ENCODE peak calls at places on chromosome X, in ten cellular contexts. V, R, U, C, G, W, S, B, A and Q are unnamed samples.

GRCh38 chrX:27619975-27620374 is 29.8 kb downstream of the DCAF8L2 start:
- DNase-seq in V (no peak), R (no peak), U (no peak), C (no peak), G (no peak), W (no peak), S (no peak), B (no peak), A (no peak), Q (no peak)

GRCh38 chrX:103685396-103685795 is 1.1 kb downstream of the MORF4L2 start:
- DNase-seq in V (peak), R (no peak), U (no peak), C (no peak), G (no peak), W (no peak), S (no peak), B (no peak), A (no peak), Q (no peak)

GRCh38 chrX:107683124-107683895 is 55.0 kb downstream of the PRPS1 start:
- DNase-seq in V (no peak), R (no peak), U (no peak), C (no peak), G (peak), W (no peak), S (no peak), B (no peak), A (no peak), Q (peak)

GRCh38 chrX:112696506-112696905 is 16.8 kb upstream of the LHFPL1 start:
- DNase-seq in V (no peak), R (no peak), U (no peak), C (no peak), G (no peak), W (no peak), S (no peak), B (no peak), A (no peak), Q (no peak)

GRCh38 chrX:6227445-6227820 is 1.2 kb downstream of the NLGN4X start:
- DNase-seq in V (no peak), R (no peak), U (no peak), C (peak), G (no peak), W (no peak), S (no peak), B (no peak), A (no peak), Q (no peak)

GRCh38 chrX:31670245-31670644 is 598.4 kb upstream of the FTHL17 start:
- DNase-seq in V (no peak), R (no peak), U (no peak), C (no peak), G (no peak), W (no peak), S (no peak), B (no peak), A (no peak), Q (no peak)

GRCh38 chrX:355329-356050 is 31.2 kb downstream of the PPP2R3B start:
- DNase-seq in V (no peak), R (no peak), U (no peak), C (no peak), G (no peak), W (no peak), S (no peak), B (no peak), A (no peak), Q (no peak)

GRCh38 chrX:153717445-153717844 is 6.7 kb downstream of the BCAP31 start:
- DNase-seq in V (no peak), R (no peak), U (no peak), C (no peak), G (no peak), W (no peak), S (no peak), B (no peak), A (no peak), Q (no peak)

GRCh38 chrX:45506149-45506768 is 305.6 kb upstream of the DIPK2B start:
- DNase-seq in V (no peak), R (no peak), U (no peak), C (no peak), G (no peak), W (no peak), S (no peak), B (no peak), A (no peak), Q (no peak)

GRCh38 chrX:15915959-15916703 is 61.5 kb upstream of the AP1S2 start:
- DNase-seq in V (no peak), R (no peak), U (no peak), C (no peak), G (no peak), W (no peak), S (no peak), B (no peak), A (no peak), Q (no peak)

GRCh38 chrX:55490974-55491373 is 1.3 kb upstream of the USP51 start:
- DNase-seq in V (no peak), R (no peak), U (no peak), C (no peak), G (no peak), W (no peak), S (no peak), B (no peak), A (no peak), Q (peak)

GRCh38 chrX:15469613-15470012 is 23.5 kb downstream of the PIR start:
- DNase-seq in V (no peak), R (no peak), U (no peak), C (no peak), G (no peak), W (no peak), S (no peak), B (no peak), A (no peak), Q (no peak)

GRCh38 chrX:24982306-24982965 is 33.3 kb downstream of the ARX start:
- DNase-seq in V (no peak), R (no peak), U (no peak), C (no peak), G (no peak), W (no peak), S (no peak), B (no peak), A (no peak), Q (no peak)

GRCh38 chrX:76555816-76556215 is 128.3 kb downstream of the MAGEE1 start:
- DNase-seq in V (no peak), R (no peak), U (no peak), C (peak), G (no peak), W (no peak), S (no peak), B (no peak), A (no peak), Q (no peak)

GRCh38 chrX:100512471-100512870 is 72.3 kb upstream of the TNMD start:
- DNase-seq in V (peak), R (no peak), U (peak), C (no peak), G (no peak), W (peak), S (no peak), B (no peak), A (no peak), Q (no peak)

GRCh38 chrX:25020391-25021131 is 4.8 kb upstream of the ARX start:
- DNase-seq in V (peak), R (peak), U (peak), C (peak), G (no peak), W (peak), S (peak), B (no peak), A (no peak), Q (no peak)

GRCh38 chrX:12704706-12705105 is 86.5 kb upstream of the PRPS2 start:
- DNase-seq in V (no peak), R (no peak), U (no peak), C (no peak), G (no peak), W (no peak), S (no peak), B (no peak), A (no peak), Q (no peak)

GRCh38 chrX:42824541-42824940 is 46.6 kb upstream of the PPP1R2C start:
- DNase-seq in V (no peak), R (no peak), U (no peak), C (no peak), G (no peak), W (no peak), S (no peak), B (no peak), A (peak), Q (no peak)

GRCh38 chrX:53445977-53446376 is 11.8 kb upstream of the HSD17B10 start:
- DNase-seq in V (peak), R (no peak), U (peak), C (peak), G (peak), W (peak), S (no peak), B (no peak), A (peak), Q (peak)

GRCh38 chrX:22389544-22390243 is 117.0 kb downstream of the CBLL2 start:
- DNase-seq in V (no peak), R (no peak), U (peak), C (no peak), G (no peak), W (no peak), S (no peak), B (no peak), A (no peak), Q (no peak)

GRCh38 chrX:32937043-32937442 is 274.3 kb downstream of the DMD start:
- DNase-seq in V (no peak), R (no peak), U (no peak), C (no peak), G (no peak), W (no peak), S (no peak), B (no peak), A (no peak), Q (no peak)

GRCh38 chrX:53795583-53795982 is 109.1 kb upstream of the HUWE1 start:
- DNase-seq in V (no peak), R (no peak), U (no peak), C (no peak), G (no peak), W (no peak), S (no peak), B (no peak), A (no peak), Q (no peak)

GRCh38 chrX:129679856-129680255 is 25.1 kb upstream of the APLN start:
- DNase-seq in V (no peak), R (no peak), U (no peak), C (no peak), G (no peak), W (no peak), S (no peak), B (no peak), A (no peak), Q (no peak)

GRCh38 chrX:110806145-110806544 is 10.5 kb upstream of the CHRDL1 start:
- DNase-seq in V (no peak), R (no peak), U (peak), C (no peak), G (no peak), W (no peak), S (no peak), B (no peak), A (no peak), Q (no peak)

GRCh38 chrX:24117288-24117687 is 32.2 kb upstream of the ZFX start:
- DNase-seq in V (no peak), R (no peak), U (peak), C (no peak), G (no peak), W (no peak), S (no peak), B (peak), A (no peak), Q (peak)

GRCh38 chrX:131045786-131046185 is 12.4 kb upstream of the ARHGAP36 start:
- DNase-seq in V (no peak), R (no peak), U (no peak), C (no peak), G (no peak), W (no peak), S (no peak), B (no peak), A (no peak), Q (no peak)

GRCh38 chrX:131827935-131828334 is 195.2 kb upstream of the STK26 start:
- DNase-seq in V (peak), R (no peak), U (no peak), C (peak), G (no peak), W (peak), S (peak), B (no peak), A (no peak), Q (no peak)

GRCh38 chrX:101564651-101565050 is 14.3 kb downstream of the ARMCX1 start:
- DNase-seq in V (no peak), R (no peak), U (no peak), C (no peak), G (no peak), W (no peak), S (no peak), B (no peak), A (no peak), Q (no peak)